ENCODE peak calls at places on chromosomes 12 and 14, in seven cellular contexts. One of them, this sample, is unnamed.

GRCh38 chr12:71702590-71702989 is 16.7 kb downstream of the TMEM19 start:
- DNase-seq in CD8-positive, alpha-beta T cell: no peak
- DNase-seq in dorsolateral prefrontal cortex: no peak
- DNase-seq in neural progenitor cell: no peak
- DNase-seq in colonic mucosa: no peak
- DNase-seq in fibroblast of pulmonary artery: no peak
- DNase-seq in uterus: no peak
- DNase-seq in this sample: no peak

GRCh38 chr12:98893601-98894411 is 248.7 kb downstream of the APAF1 start:
- DNase-seq in uterus: no peak
- DNase-seq in CD8-positive, alpha-beta T cell: no peak
- DNase-seq in fibroblast of pulmonary artery: no peak
- DNase-seq in neural progenitor cell: peak
- DNase-seq in colonic mucosa: no peak
- DNase-seq in dorsolateral prefrontal cortex: no peak
- DNase-seq in this sample: no peak

GRCh38 chr12:75790219-75790618 is 241.4 kb downstream of the PHLDA1 start:
- DNase-seq in colonic mucosa: no peak
- DNase-seq in neural progenitor cell: no peak
- DNase-seq in uterus: no peak
- DNase-seq in fibroblast of pulmonary artery: no peak
- DNase-seq in CD8-positive, alpha-beta T cell: no peak
- DNase-seq in dorsolateral prefrontal cortex: no peak
- DNase-seq in this sample: no peak

GRCh38 chr14:32076278-32077080 is 625 bp upstream of the ARHGAP5 start:
- DNase-seq in fibroblast of pulmonary artery: peak
- DNase-seq in uterus: peak
- DNase-seq in neural progenitor cell: peak
- DNase-seq in CD8-positive, alpha-beta T cell: peak
- DNase-seq in colonic mucosa: peak
- DNase-seq in dorsolateral prefrontal cortex: peak
- DNase-seq in this sample: peak

GRCh38 chr12:5694759-5695409 is 250.2 kb downstream of the ANO2 start:
- DNase-seq in fibroblast of pulmonary artery: no peak
- DNase-seq in uterus: no peak
- DNase-seq in dorsolateral prefrontal cortex: no peak
- DNase-seq in colonic mucosa: no peak
- DNase-seq in CD8-positive, alpha-beta T cell: no peak
- DNase-seq in neural progenitor cell: no peak
- DNase-seq in this sample: no peak

GRCh38 chr14:100654814-100655795 is 67.9 kb upstream of the BEGAIN start:
- DNase-seq in fibroblast of pulmonary artery: no peak
- DNase-seq in CD8-positive, alpha-beta T cell: no peak
- DNase-seq in colonic mucosa: peak
- DNase-seq in uterus: no peak
- DNase-seq in dorsolateral prefrontal cortex: peak
- DNase-seq in neural progenitor cell: peak
- DNase-seq in this sample: no peak

GRCh38 chr12:13197526-13198141 is 1.1 kb downstream of the EMP1 start:
- DNase-seq in CD8-positive, alpha-beta T cell: no peak
- DNase-seq in dorsolateral prefrontal cortex: no peak
- DNase-seq in neural progenitor cell: no peak
- DNase-seq in fibroblast of pulmonary artery: peak
- DNase-seq in colonic mucosa: peak
- DNase-seq in uterus: peak
- DNase-seq in this sample: no peak

GRCh38 chr12:20549115-20549719 is 145.9 kb upstream of the SLCO1C1 start:
- DNase-seq in CD8-positive, alpha-beta T cell: no peak
- DNase-seq in neural progenitor cell: peak
- DNase-seq in fibroblast of pulmonary artery: peak
- DNase-seq in uterus: no peak
- DNase-seq in dorsolateral prefrontal cortex: peak
- DNase-seq in colonic mucosa: peak
- DNase-seq in this sample: no peak

GRCh38 chr14:92121207-92121669 is 268 bp downstream of the NDUFB1 start:
- DNase-seq in fibroblast of pulmonary artery: peak
- DNase-seq in uterus: no peak
- DNase-seq in CD8-positive, alpha-beta T cell: no peak
- DNase-seq in neural progenitor cell: peak
- DNase-seq in dorsolateral prefrontal cortex: peak
- DNase-seq in colonic mucosa: no peak
- DNase-seq in this sample: no peak

GRCh38 chr14:98700748-98701147 is 571.2 kb downstream of the BCL11B start:
- DNase-seq in dorsolateral prefrontal cortex: no peak
- DNase-seq in uterus: no peak
- DNase-seq in colonic mucosa: no peak
- DNase-seq in fibroblast of pulmonary artery: no peak
- DNase-seq in neural progenitor cell: no peak
- DNase-seq in CD8-positive, alpha-beta T cell: no peak
- DNase-seq in this sample: no peak

GRCh38 chr12:1289371-1290155 is 298.5 kb downstream of the ERC1 start:
- DNase-seq in neural progenitor cell: no peak
- DNase-seq in uterus: no peak
- DNase-seq in colonic mucosa: no peak
- DNase-seq in fibroblast of pulmonary artery: no peak
- DNase-seq in CD8-positive, alpha-beta T cell: no peak
- DNase-seq in dorsolateral prefrontal cortex: no peak
- DNase-seq in this sample: no peak

GRCh38 chr12:119949145-119949544 is 39.9 kb upstream of the BICDL1 start:
- DNase-seq in uterus: no peak
- DNase-seq in colonic mucosa: no peak
- DNase-seq in neural progenitor cell: no peak
- DNase-seq in dorsolateral prefrontal cortex: no peak
- DNase-seq in CD8-positive, alpha-beta T cell: no peak
- DNase-seq in fibroblast of pulmonary artery: no peak
- DNase-seq in this sample: no peak

GRCh38 chr14:53109028-53109687 is 44.0 kb downstream of the DDHD1 start:
- DNase-seq in CD8-positive, alpha-beta T cell: no peak
- DNase-seq in fibroblast of pulmonary artery: no peak
- DNase-seq in dorsolateral prefrontal cortex: no peak
- DNase-seq in uterus: no peak
- DNase-seq in colonic mucosa: no peak
- DNase-seq in neural progenitor cell: no peak
- DNase-seq in this sample: no peak

GRCh38 chr14:95026851-95027463 is 130.4 kb downstream of the DICER1 start:
- DNase-seq in CD8-positive, alpha-beta T cell: no peak
- DNase-seq in uterus: no peak
- DNase-seq in neural progenitor cell: no peak
- DNase-seq in dorsolateral prefrontal cortex: no peak
- DNase-seq in fibroblast of pulmonary artery: no peak
- DNase-seq in colonic mucosa: no peak
- DNase-seq in this sample: no peak

GRCh38 chr12:2864198-2864597 is 7.4 kb upstream of the TEX52 start:
- DNase-seq in fibroblast of pulmonary artery: no peak
- DNase-seq in uterus: no peak
- DNase-seq in CD8-positive, alpha-beta T cell: no peak
- DNase-seq in dorsolateral prefrontal cortex: no peak
- DNase-seq in neural progenitor cell: no peak
- DNase-seq in colonic mucosa: no peak
- DNase-seq in this sample: no peak

GRCh38 chr12:93387780-93388179 is 10.1 kb downstream of the NUDT4 start:
- DNase-seq in CD8-positive, alpha-beta T cell: no peak
- DNase-seq in fibroblast of pulmonary artery: peak
- DNase-seq in neural progenitor cell: no peak
- DNase-seq in colonic mucosa: no peak
- DNase-seq in dorsolateral prefrontal cortex: no peak
- DNase-seq in uterus: no peak
- DNase-seq in this sample: no peak

GRCh38 chr12:93662961-93663728 is 14.0 kb upstream of the CRADD start:
- DNase-seq in dorsolateral prefrontal cortex: no peak
- DNase-seq in neural progenitor cell: no peak
- DNase-seq in uterus: no peak
- DNase-seq in colonic mucosa: no peak
- DNase-seq in CD8-positive, alpha-beta T cell: no peak
- DNase-seq in fibroblast of pulmonary artery: peak
- DNase-seq in this sample: no peak

GRCh38 chr14:73833024-73833423 is 18.6 kb upstream of the PTGR2 start:
- DNase-seq in fibroblast of pulmonary artery: peak
- DNase-seq in uterus: no peak
- DNase-seq in CD8-positive, alpha-beta T cell: no peak
- DNase-seq in neural progenitor cell: no peak
- DNase-seq in dorsolateral prefrontal cortex: peak
- DNase-seq in colonic mucosa: no peak
- DNase-seq in this sample: no peak

GRCh38 chr12:99092100-99092851 is 447.2 kb downstream of the APAF1 start:
- DNase-seq in dorsolateral prefrontal cortex: peak
- DNase-seq in neural progenitor cell: no peak
- DNase-seq in uterus: no peak
- DNase-seq in colonic mucosa: no peak
- DNase-seq in fibroblast of pulmonary artery: no peak
- DNase-seq in CD8-positive, alpha-beta T cell: no peak
- DNase-seq in this sample: no peak

GRCh38 chr12:131005161-131006035 is 51.7 kb downstream of the ADGRD1 start:
- DNase-seq in CD8-positive, alpha-beta T cell: no peak
- DNase-seq in neural progenitor cell: no peak
- DNase-seq in colonic mucosa: no peak
- DNase-seq in fibroblast of pulmonary artery: no peak
- DNase-seq in dorsolateral prefrontal cortex: no peak
- DNase-seq in uterus: no peak
- DNase-seq in this sample: no peak

GRCh38 chr12:111997300-111997699 is 15.7 kb downstream of the TMEM116 start:
- DNase-seq in dorsolateral prefrontal cortex: no peak
- DNase-seq in CD8-positive, alpha-beta T cell: no peak
- DNase-seq in neural progenitor cell: no peak
- DNase-seq in fibroblast of pulmonary artery: no peak
- DNase-seq in colonic mucosa: no peak
- DNase-seq in uterus: no peak
- DNase-seq in this sample: no peak

GRCh38 chr12:113196996-113197395 is 11.5 kb downstream of the RITA1 start:
- DNase-seq in neural progenitor cell: peak
- DNase-seq in uterus: peak
- DNase-seq in colonic mucosa: peak
- DNase-seq in CD8-positive, alpha-beta T cell: no peak
- DNase-seq in fibroblast of pulmonary artery: peak
- DNase-seq in dorsolateral prefrontal cortex: peak
- DNase-seq in this sample: no peak

GRCh38 chr14:29310757-29311156 is 544.2 kb downstream of the FOXG1 start:
- DNase-seq in fibroblast of pulmonary artery: peak
- DNase-seq in dorsolateral prefrontal cortex: no peak
- DNase-seq in neural progenitor cell: no peak
- DNase-seq in uterus: no peak
- DNase-seq in colonic mucosa: no peak
- DNase-seq in CD8-positive, alpha-beta T cell: no peak
- DNase-seq in this sample: no peak

GRCh38 chr12:91349451-91349850 is 166.8 kb upstream of the DCN start:
- DNase-seq in colonic mucosa: no peak
- DNase-seq in CD8-positive, alpha-beta T cell: no peak
- DNase-seq in neural progenitor cell: no peak
- DNase-seq in fibroblast of pulmonary artery: peak
- DNase-seq in uterus: no peak
- DNase-seq in dorsolateral prefrontal cortex: no peak
- DNase-seq in this sample: no peak

GRCh38 chr14:31261859-31262739 is 54.5 kb upstream of the HECTD1 start:
- DNase-seq in fibroblast of pulmonary artery: peak
- DNase-seq in colonic mucosa: no peak
- DNase-seq in uterus: peak
- DNase-seq in CD8-positive, alpha-beta T cell: no peak
- DNase-seq in dorsolateral prefrontal cortex: no peak
- DNase-seq in neural progenitor cell: peak
- DNase-seq in this sample: no peak

GRCh38 chr14:34424488-34424887 is 37.6 kb downstream of the SPTSSA start:
- DNase-seq in dorsolateral prefrontal cortex: no peak
- DNase-seq in uterus: no peak
- DNase-seq in neural progenitor cell: no peak
- DNase-seq in colonic mucosa: no peak
- DNase-seq in fibroblast of pulmonary artery: no peak
- DNase-seq in CD8-positive, alpha-beta T cell: no peak
- DNase-seq in this sample: no peak
- TF ChIP-seq CTCF in dorsolateral prefrontal cortex: no peak
- TF ChIP-seq CTCF in uterus: no peak
- TF ChIP-seq CTCF in neural progenitor cell: no peak
- TF ChIP-seq CTCF in colonic mucosa: no peak
- TF ChIP-seq CTCF in fibroblast of pulmonary artery: no peak
- TF ChIP-seq CTCF in CD8-positive, alpha-beta T cell: no peak
- TF ChIP-seq CTCF in this sample: no peak

DNA sequence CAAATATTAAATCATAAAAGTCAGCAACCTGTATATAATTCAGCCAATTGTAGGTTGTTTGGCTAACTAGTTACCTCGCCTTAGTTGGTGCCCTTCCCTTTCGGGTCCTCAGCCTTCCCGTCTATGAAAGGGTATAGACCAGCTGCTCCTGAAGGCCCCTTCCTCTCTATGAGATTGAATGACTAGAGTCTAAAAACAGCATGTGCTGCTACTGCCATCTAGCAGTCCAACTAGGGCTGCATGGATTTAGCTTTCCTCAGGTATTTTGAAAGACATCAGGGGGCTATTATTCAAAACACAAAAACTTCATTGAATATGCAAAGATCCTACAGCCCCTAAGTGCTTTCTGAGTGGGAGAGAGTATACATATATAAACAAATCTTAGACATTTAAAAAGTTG is 37.0 kb upstream of the TMEM263 start:
- DNase-seq in CD8-positive, alpha-beta T cell: no peak
- DNase-seq in uterus: no peak
- DNase-seq in dorsolateral prefrontal cortex: no peak
- DNase-seq in colonic mucosa: no peak
- DNase-seq in fibroblast of pulmonary artery: peak
- DNase-seq in neural progenitor cell: peak
- DNase-seq in this sample: no peak
- TF ChIP-seq CTCF in CD8-positive, alpha-beta T cell: no peak
- TF ChIP-seq CTCF in uterus: no peak
- TF ChIP-seq CTCF in dorsolateral prefrontal cortex: peak
- TF ChIP-seq CTCF in colonic mucosa: peak
- TF ChIP-seq CTCF in fibroblast of pulmonary artery: peak
- TF ChIP-seq CTCF in neural progenitor cell: peak
- TF ChIP-seq CTCF in this sample: peak

DNA sequence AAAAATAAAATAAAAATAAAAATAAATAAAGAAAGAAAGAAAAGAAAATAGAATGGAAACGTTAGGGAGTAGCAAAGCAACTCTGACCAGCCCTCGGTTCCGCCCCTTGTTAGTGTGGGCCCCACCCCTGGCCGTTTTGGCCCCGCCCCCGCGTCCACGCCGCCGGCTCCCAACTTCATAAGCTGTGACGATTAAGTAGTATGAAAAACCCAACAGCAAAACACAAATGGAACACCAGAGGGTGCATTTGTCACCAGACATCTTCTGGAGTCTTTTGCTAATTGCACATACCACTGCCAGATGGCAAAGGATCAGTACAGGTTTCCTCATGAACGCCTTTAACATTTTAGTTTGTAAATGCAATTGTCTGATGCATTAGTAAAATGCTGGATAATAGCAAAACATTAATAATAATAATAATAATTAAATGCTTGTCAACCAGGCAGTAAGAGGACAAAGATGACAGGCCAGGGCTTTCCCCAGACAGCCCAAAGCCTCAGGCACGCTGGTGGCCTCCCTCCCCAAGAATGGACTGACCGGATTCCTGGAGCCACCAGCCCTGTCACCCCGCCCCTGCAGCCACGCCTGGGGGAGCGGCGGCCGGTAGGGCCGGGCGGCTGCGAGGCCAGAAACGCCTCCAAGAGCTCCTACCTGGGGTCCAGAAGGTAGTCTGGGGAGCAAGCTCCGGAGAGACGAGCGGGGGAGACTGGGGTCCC is 23.6 kb downstream of the HSP90AA1 start:
- DNase-seq in neural progenitor cell: peak
- DNase-seq in dorsolateral prefrontal cortex: peak
- DNase-seq in fibroblast of pulmonary artery: peak
- DNase-seq in uterus: peak
- DNase-seq in colonic mucosa: peak
- DNase-seq in CD8-positive, alpha-beta T cell: peak
- DNase-seq in this sample: peak
- TF ChIP-seq CTCF in neural progenitor cell: peak
- TF ChIP-seq CTCF in dorsolateral prefrontal cortex: peak
- TF ChIP-seq CTCF in fibroblast of pulmonary artery: peak
- TF ChIP-seq CTCF in uterus: peak
- TF ChIP-seq CTCF in colonic mucosa: no peak
- TF ChIP-seq CTCF in CD8-positive, alpha-beta T cell: peak
- TF ChIP-seq CTCF in this sample: peak

GRCh38 chr12:15778126-15778525 is 11.1 kb downstream of the EPS8 start:
- DNase-seq in fibroblast of pulmonary artery: no peak
- DNase-seq in uterus: no peak
- DNase-seq in dorsolateral prefrontal cortex: no peak
- DNase-seq in colonic mucosa: no peak
- DNase-seq in neural progenitor cell: no peak
- DNase-seq in CD8-positive, alpha-beta T cell: no peak
- DNase-seq in this sample: no peak
- TF ChIP-seq CTCF in fibroblast of pulmonary artery: no peak
- TF ChIP-seq CTCF in uterus: no peak
- TF ChIP-seq CTCF in dorsolateral prefrontal cortex: no peak
- TF ChIP-seq CTCF in colonic mucosa: no peak
- TF ChIP-seq CTCF in neural progenitor cell: no peak
- TF ChIP-seq CTCF in CD8-positive, alpha-beta T cell: no peak
- TF ChIP-seq CTCF in this sample: no peak

This sample was measured in LNCaP clone FGC.